ENCODE peak calls at places on chromosomes 11 and 22, in ten cellular contexts. Z is stomach; M is CD4-positive, CD25-positive, alpha-beta regulatory T cell; R is pancreas; S is spleen; J is fibroblast of lung; U is psoas muscle; C is mesenchymal stem cell; G is uterus; V is body of pancreas. N is an unnamed sample.
A peak's percentile ranks its signal among the peaks of the same experiment; 100 is the strongest.

GRCh38 chr22:22752556-22753477 is 108.4 kb downstream of the GGTLC2 start:
- DNase-seq in U (peak; percentile 25), Z (no peak), S (no peak), G (no peak), R (peak; percentile 32), V (peak; percentile 49), J (peak; percentile 88), M (peak; percentile 8), C (peak; percentile 8), N (no peak)

GRCh38 chr11:116721983-116722382 is 50.8 kb downstream of the BUD13 start:
- DNase-seq in U (no peak), Z (no peak), M (no peak), J (no peak), R (no peak), G (no peak), C (no peak), V (no peak), S (no peak), N (no peak)

GRCh38 chr11:78397398-78397797 is 20.2 kb downstream of the GAB2 start:
- DNase-seq in C (peak; percentile 32), M (no peak), G (no peak), U (no peak), Z (no peak), J (no peak), S (no peak), V (no peak), R (no peak), N (no peak)

GRCh38 chr11:62605467-62605866 is 3.8 kb upstream of the MTA2 start:
- DNase-seq in S (no peak), C (no peak), M (no peak), G (no peak), V (no peak), Z (no peak), U (no peak), J (no peak), R (no peak), N (no peak)

GRCh38 chr22:17159504-17159951 is 451 bp upstream of the HDHD5 start:
- DNase-seq in G (peak; percentile 45), Z (peak; percentile 62), J (peak; percentile 38), M (peak; percentile 9), C (peak; percentile 32), V (peak; percentile 39), S (no peak), U (peak; percentile 57), R (peak; percentile 50), N (peak; percentile 83)

GRCh38 chr11:8676458-8676857 is 6.0 kb downstream of the TRIM66 start:
- DNase-seq in C (no peak), V (no peak), S (no peak), M (no peak), G (no peak), Z (no peak), R (no peak), U (no peak), J (no peak), N (no peak)

GRCh38 chr11:118633979-118634378 is 26.6 kb downstream of the PHLDB1 start:
- DNase-seq in V (no peak), J (peak; percentile 43), Z (no peak), G (no peak), M (no peak), R (no peak), S (no peak), C (peak; percentile 59), U (no peak), N (no peak)

GRCh38 chr22:39078329-39078728 is 1.3 kb downstream of the APOBEC3G start:
- DNase-seq in S (no peak), C (no peak), J (no peak), R (no peak), Z (no peak), V (no peak), G (no peak), U (no peak), M (no peak), N (no peak)

GRCh38 chr11:130103296-130103814 is 33.7 kb downstream of the APLP2 start:
- DNase-seq in J (peak; percentile 93), Z (no peak), V (peak; percentile 24), U (no peak), M (no peak), C (peak; percentile 96), R (no peak), G (no peak), S (no peak), N (no peak)

GRCh38 chr11:72828081-72828567 is 13.9 kb downstream of the ATG16L2 start:
- DNase-seq in R (no peak), V (no peak), J (peak; percentile 48), C (peak; percentile 83), S (no peak), U (no peak), Z (no peak), M (no peak), G (peak; percentile 24), N (peak; percentile 83)

GRCh38 chr22:29801796-29802195 is 34.6 kb downstream of the UQCR10 start:
- DNase-seq in C (no peak), R (no peak), J (no peak), Z (no peak), V (no peak), U (no peak), S (no peak), G (no peak), M (no peak), N (no peak)

GRCh38 chr11:122743949-122744876 is 88.7 kb downstream of the UBASH3B start:
- DNase-seq in G (no peak), C (peak; percentile 45), R (no peak), J (no peak), U (no peak), M (peak; percentile 55), V (peak; percentile 41), S (peak; percentile 88), Z (peak; percentile 31), N (peak; percentile 60)

GRCh38 chr11:15374418-15374817 is 259.7 kb downstream of the INSC start:
- DNase-seq in Z (no peak), V (no peak), C (no peak), J (no peak), U (no peak), S (no peak), M (no peak), G (no peak), R (no peak), N (no peak)

GRCh38 chr22:33873186-33873585 is 47.1 kb downstream of the LARGE1 start:
- DNase-seq in Z (peak; percentile 63), U (peak; percentile 41), V (peak; percentile 8), M (no peak), G (peak; percentile 33), S (peak; percentile 66), R (no peak), C (no peak), J (no peak), N (peak; percentile 9)

GRCh38 chr11:71120346-71120963 is 131.9 kb downstream of the SHANK2 start:
- DNase-seq in M (no peak), G (no peak), S (peak; percentile 52), R (peak; percentile 64), J (peak; percentile 6), Z (peak; percentile 66), V (peak; percentile 80), C (peak; percentile 29), U (no peak), N (peak; percentile 37)

DNA sequence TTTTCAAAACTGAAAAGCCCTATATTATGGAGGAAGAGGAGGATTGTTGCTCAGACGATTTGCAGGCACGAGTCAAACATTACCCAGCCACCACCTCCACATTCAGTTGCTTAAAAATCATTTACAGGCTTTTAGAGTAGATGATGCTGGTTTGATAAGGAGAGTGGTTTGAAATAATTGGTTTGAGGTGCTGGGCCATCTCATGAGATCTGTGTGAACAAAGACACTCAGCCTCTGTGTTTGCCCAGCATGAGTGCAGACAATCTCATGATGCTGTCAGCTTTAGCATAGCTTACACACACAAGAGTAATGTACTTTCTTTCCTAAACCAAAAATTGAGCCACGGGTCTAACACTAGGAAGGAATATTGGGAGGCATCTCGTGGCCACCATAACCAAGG is 4.3 kb downstream of the SLC43A3 start:
- DNase-seq in U (no peak), G (no peak), M (no peak), R (no peak), V (no peak), S (no peak), C (no peak), Z (no peak), J (no peak), N (no peak)
- H3K27ac ChIP-seq in U (no peak overlapping the region), G (no peak overlapping the region), M (no peak overlapping the region), R (no peak overlapping the region), V (no peak overlapping the region), S (no peak overlapping the region), C (no peak overlapping the region), Z (no peak overlapping the region), J (no peak overlapping the region), N (no peak overlapping the region)

GRCh38 chr11:94793002-94793401 is 24.8 kb downstream of the AMOTL1 start:
- DNase-seq in C (peak; percentile 44), U (no peak), J (peak; percentile 43), Z (no peak), S (no peak), G (no peak), V (no peak), M (no peak), R (no peak), N (no peak)
- H3K4me3 ChIP-seq in C (no peak overlapping the region), U (no peak overlapping the region), J (no peak overlapping the region), Z (no peak overlapping the region), S (no peak overlapping the region), G (no peak overlapping the region), V (no peak overlapping the region), M (no peak overlapping the region), R (no peak overlapping the region), N (no peak overlapping the region)

GRCh38 chr22:47335460-47335859 is 573.0 kb downstream of the TBC1D22A start:
- DNase-seq in S (no peak), R (no peak), G (no peak), M (no peak), U (no peak), V (no peak), J (no peak), C (no peak), Z (no peak), N (no peak)

GRCh38 chr22:47332246-47332980 is 570.0 kb downstream of the TBC1D22A start:
- DNase-seq in G (no peak), R (no peak), V (no peak), M (no peak), J (no peak), S (no peak), C (no peak), U (no peak), Z (no peak), N (no peak)

GRCh38 chr22:47335958-47336357 is 573.5 kb downstream of the TBC1D22A start:
- DNase-seq in Z (no peak), J (no peak), S (no peak), G (no peak), V (no peak), C (no peak), M (no peak), R (no peak), U (no peak), N (no peak)

GRCh38 chr22:47333625-47334024 is 571.2 kb downstream of the TBC1D22A start:
- DNase-seq in Z (no peak), V (peak; percentile 8), J (peak; percentile 96), R (no peak), S (no peak), C (no peak), M (no peak), G (no peak), U (no peak), N (no peak)

GRCh38 chr22:47334596-47334995 is 572.1 kb downstream of the TBC1D22A start:
- DNase-seq in G (no peak), S (no peak), R (no peak), Z (no peak), C (no peak), U (no peak), M (no peak), V (no peak), J (no peak), N (no peak)
- H3K9me3 ChIP-seq in G (no peaks in the 10 kb centered on the region), S (peaks cover 13% of the 10 kb centered on the region), R (no peaks in the 10 kb centered on the region), Z (peaks cover 15% of the 10 kb centered on the region), C (peaks cover 27% of the 10 kb centered on the region), U (peaks cover 6% of the 10 kb centered on the region), M (no peaks in the 10 kb centered on the region), V (peaks cover 9% of the 10 kb centered on the region), J (no peaks in the 10 kb centered on the region), N (no peaks in the 10 kb centered on the region)

GRCh38 chr11:67369801-67370284 is 3.6 kb downstream of the CLCF1 start:
- DNase-seq in U (no peak), J (no peak), M (no peak), C (peak; percentile 88), S (no peak), Z (no peak), G (peak; percentile 86), V (no peak), R (no peak), N (no peak)
- H3K27ac ChIP-seq in U (no peak overlapping the region), J (peak overlapping the region; percentile 44), M (no peak overlapping the region), C (peak overlapping the region; percentile 87), S (no peak overlapping the region), Z (peak overlapping the region; percentile 11), G (peak overlapping the region; percentile 99), V (no peak overlapping the region), R (peak overlapping the region; percentile 23), N (peak overlapping the region; percentile 68)